ENCODE peak calls at places on chromosomes 4 and X, in seven cellular contexts. S is HCT116, F is HepG2, B is K562, Q is Panc1, P is upper lobe of left lung, X is GM23338. D is an unnamed sample.

GRCh38 chr4:113684534-113685091 is 76.9 kb downstream of the CAMK2D start:
- ATAC-seq in S (peak; percentile 87), X (peak; percentile 80), B (peak; percentile 44), Q (peak; percentile 76), F (peak; percentile 100), P (peak; percentile 65), D (peak; percentile 91)

GRCh38 chr4:77579406-77580076 is 26.1 kb upstream of the CXCL13 start:
- ATAC-seq in S (peak; percentile 95), X (no peak), F (no peak), Q (no peak), P (peak; percentile 94), B (no peak), D (no peak)

GRCh38 chr4:176638992-176639391 is 153.7 kb downstream of the VEGFC start:
- ATAC-seq in B (no peak), Q (no peak), X (no peak), F (no peak), S (no peak), P (no peak), D (no peak)

GRCh38 chrX:84475101-84475500 is 27.2 kb downstream of the HDX start:
- ATAC-seq in Q (no peak), P (no peak), X (no peak), F (no peak), B (no peak), S (no peak), D (no peak)

GRCh38 chr4:6591305-6591704 is 16.3 kb downstream of the MAN2B2 start:
- ATAC-seq in P (no peak), X (no peak), S (no peak), F (no peak), Q (no peak), B (peak; percentile 44), D (no peak)

GRCh38 chr4:68250151-68250930 is 4.8 kb upstream of the TMPRSS11B start:
- ATAC-seq in F (no peak), X (no peak), S (no peak), P (no peak), B (no peak), Q (no peak), D (no peak)

GRCh38 chr4:35175894-35176293 is 1068.4 kb downstream of the ARAP2 start:
- ATAC-seq in F (no peak), P (no peak), Q (no peak), S (no peak), B (no peak), X (peak; percentile 40), D (no peak)

GRCh38 chr4:108834787-108835384 is 72.0 kb upstream of the ETNPPL start:
- ATAC-seq in Q (no peak), S (peak; percentile 79), F (peak; percentile 74), B (peak; percentile 91), P (no peak), X (peak; percentile 61), D (no peak)

GRCh38 chrX:103051260-103051789 is 12.6 kb downstream of the BEX1 start:
- ATAC-seq in F (no peak), S (no peak), X (peak; percentile 78), P (no peak), B (no peak), Q (no peak), D (no peak)

GRCh38 chr4:52657317-52657629 is 1.8 kb downstream of the USP46 start:
- ATAC-seq in P (no peak), X (peak; percentile 16), B (no peak), S (no peak), F (no peak), Q (no peak), D (no peak)

GRCh38 chrX:120023259-120023658 is 54.2 kb downstream of the RHOXF2B start:
- ATAC-seq in B (no peak), X (no peak), S (no peak), P (no peak), F (no peak), Q (no peak), D (no peak)

GRCh38 chr4:41679991-41680390 is 68.5 kb downstream of the PHOX2B start:
- ATAC-seq in P (no peak), S (no peak), X (no peak), B (no peak), Q (no peak), F (no peak), D (no peak)
- H3K36me3 ChIP-seq in P (peaks cover 88% of the 10 kb centered on the region), S (no peaks in the 10 kb centered on the region), X (no peaks in the 10 kb centered on the region), B (no peaks in the 10 kb centered on the region), Q (no peaks in the 10 kb centered on the region), F (no peaks in the 10 kb centered on the region), D (peaks cover 87% of the 10 kb centered on the region)

GRCh38 chrX:131288738-131289511 is at the start of gene IGSF1:
- ATAC-seq in B (peak; percentile 98), F (peak; percentile 88), Q (peak; percentile 73), X (peak; percentile 94), S (no peak), P (no peak), D (peak; percentile 45)

GRCh38 chrX:131289527-131289926 is 421 bp upstream of the IGSF1 start:
- ATAC-seq in P (no peak), S (no peak), F (no peak), X (no peak), B (peak; percentile 66), Q (no peak), D (no peak)

GRCh38 chrX:131287556-131288179 is 1.4 kb downstream of the IGSF1 start:
- ATAC-seq in S (no peak), Q (no peak), F (peak; percentile 88), B (no peak), X (no peak), P (no peak), D (no peak)

DNA sequence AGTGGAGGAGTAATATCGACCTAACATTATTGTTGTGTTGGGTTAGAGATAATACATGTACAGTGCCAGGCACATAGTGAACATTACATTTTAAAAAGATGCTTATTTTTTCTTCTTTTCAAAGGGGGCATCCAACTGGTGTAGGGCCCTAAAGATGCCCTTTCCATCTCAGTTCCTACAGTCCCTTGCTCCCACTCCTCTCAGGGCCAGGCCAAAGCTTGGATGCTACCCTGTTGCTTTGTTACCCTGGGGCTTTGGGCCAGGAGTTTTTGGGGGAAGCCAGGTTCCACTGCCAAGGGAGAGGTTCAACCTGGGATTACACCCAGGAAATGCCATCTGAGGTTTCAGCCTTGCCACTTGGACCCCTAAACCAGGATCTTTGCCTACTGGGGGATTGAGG is 918 bp downstream of the IGSF1 start:
- ATAC-seq in Q (no peak), X (peak; percentile 7), S (no peak), P (no peak), F (peak; percentile 25), B (no peak), D (no peak)
- H3K4me1 ChIP-seq in Q (no peaks in the 10 kb centered on the region), X (peaks cover 20% of the 10 kb centered on the region), S (no peaks in the 10 kb centered on the region), P (no peaks in the 10 kb centered on the region), F (peaks cover 10% of the 10 kb centered on the region), B (no peaks in the 10 kb centered on the region), D (peaks cover 10% of the 10 kb centered on the region)

GRCh38 chr4:75898533-75898932 is 3.7 kb downstream of the PPEF2 start:
- ATAC-seq in B (no peak), X (no peak), Q (no peak), F (no peak), S (no peak), P (no peak), D (no peak)
- TF ChIP-seq POLR2AphosphoS5 in B (no peak), X (no peak), Q (no peak), F (no peak), S (no peak), P (no peak), D (no peak)

GRCh38 chr4:925171-925570 is 6.9 kb downstream of the GAK start:
- ATAC-seq in F (no peak), X (no peak), S (no peak), B (peak; percentile 8), P (no peak), Q (no peak), D (no peak)

GRCh38 chr4:924107-925096 is 7.7 kb downstream of the GAK start:
- ATAC-seq in P (no peak), X (peak; percentile 73), S (peak; percentile 71), F (no peak), Q (peak; percentile 40), B (peak; percentile 96), D (peak; percentile 58)

GRCh38 chr4:917992-918391 is 14.1 kb downstream of the GAK start:
- ATAC-seq in P (no peak), B (no peak), F (no peak), S (no peak), Q (no peak), X (no peak), D (no peak)

GRCh38 chr4:925771-926500 is 6.2 kb downstream of the GAK start:
- ATAC-seq in P (peak; percentile 21), S (no peak), X (no peak), Q (peak; percentile 9), F (no peak), B (no peak), D (no peak)

GRCh38 chr4:921830-922331 is 10.2 kb downstream of the GAK start:
- ATAC-seq in P (no peak), F (no peak), X (no peak), B (no peak), S (no peak), Q (no peak), D (no peak)
- H3K36me3 ChIP-seq in P (no peaks in the 10 kb centered on the region), F (peaks cover 13% of the 10 kb centered on the region), X (no peaks in the 10 kb centered on the region), B (peaks cover 14% of the 10 kb centered on the region), S (no peaks in the 10 kb centered on the region), Q (no peaks in the 10 kb centered on the region), D (no peaks in the 10 kb centered on the region)

GRCh38 chr4:73821325-73821724 is 15.2 kb upstream of the CXCL6 start:
- ATAC-seq in S (no peak), B (no peak), Q (no peak), X (no peak), P (no peak), F (no peak), D (no peak)

GRCh38 chr4:73823756-73824155 is 12.7 kb upstream of the CXCL6 start:
- ATAC-seq in F (no peak), B (no peak), Q (no peak), P (no peak), X (no peak), S (no peak), D (no peak)

GRCh38 chr4:73817341-73817740 is 19.1 kb upstream of the CXCL6 start:
- ATAC-seq in S (no peak), X (no peak), F (no peak), P (no peak), Q (no peak), B (no peak), D (no peak)

GRCh38 chr4:73822812-73823480 is 13.5 kb upstream of the CXCL6 start:
- ATAC-seq in Q (no peak), S (no peak), F (no peak), B (no peak), P (no peak), X (no peak), D (no peak)

GRCh38 chr4:73822389-73822788 is 14.1 kb upstream of the CXCL6 start:
- ATAC-seq in Q (no peak), P (no peak), B (no peak), S (peak; percentile 47), F (no peak), X (no peak), D (no peak)
- H3K4me1 ChIP-seq in Q (no peaks in the 10 kb centered on the region), P (no peaks in the 10 kb centered on the region), B (no peaks in the 10 kb centered on the region), S (no peaks in the 10 kb centered on the region), F (no peaks in the 10 kb centered on the region), X (peaks cover 10% of the 10 kb centered on the region), D (no peaks in the 10 kb centered on the region)

GRCh38 chr4:44145868-44146267 is 302.7 kb downstream of the KCTD8 start:
- ATAC-seq in X (no peak), F (no peak), P (no peak), B (no peak), S (no peak), Q (no peak), D (no peak)
- TF ChIP-seq POLR2AphosphoS5 in X (no peak), F (no peak), P (no peak), B (no peak), S (no peak), Q (no peak), D (no peak)